ENCODE peak calls at places on chromosome 4, in eight cellular contexts. One of them, this sample, is unnamed. For H3K36me3 and H3K27me3, the result is how much of the 10 kb centered on the place peaks cover.

GRCh38 chr4:181137351-181137750 is 1105.9 kb upstream of the TENM3 start:
- DNase-seq in suprapubic skin: no peak
- DNase-seq in transverse colon: no peak
- DNase-seq in IMR-90: no peak
- DNase-seq in lower lobe of right lung: no peak
- DNase-seq in CD4-positive, alpha-beta memory T cell: no peak
- DNase-seq in upper lobe of left lung: no peak
- DNase-seq in CD8-positive, alpha-beta T cell: no peak
- DNase-seq in this sample: no peak

GRCh38 chr4:101356928-101357327 is 9.6 kb upstream of the PPP3CA start:
- DNase-seq in lower lobe of right lung: no peak
- DNase-seq in upper lobe of left lung: no peak
- DNase-seq in transverse colon: no peak
- DNase-seq in CD8-positive, alpha-beta T cell: no peak
- DNase-seq in IMR-90: peak
- DNase-seq in CD4-positive, alpha-beta memory T cell: no peak
- DNase-seq in suprapubic skin: no peak
- DNase-seq in this sample: peak

GRCh38 chr4:183422962-183423653 is 21.3 kb upstream of the CDKN2AIP start:
- DNase-seq in CD8-positive, alpha-beta T cell: no peak
- DNase-seq in IMR-90: peak
- DNase-seq in transverse colon: no peak
- DNase-seq in lower lobe of right lung: no peak
- DNase-seq in CD4-positive, alpha-beta memory T cell: no peak
- DNase-seq in upper lobe of left lung: no peak
- DNase-seq in suprapubic skin: no peak
- DNase-seq in this sample: peak

GRCh38 chr4:23934915-23935314 is 45.1 kb upstream of the PPARGC1A start:
- DNase-seq in transverse colon: peak
- DNase-seq in CD8-positive, alpha-beta T cell: no peak
- DNase-seq in CD4-positive, alpha-beta memory T cell: no peak
- DNase-seq in IMR-90: peak
- DNase-seq in upper lobe of left lung: no peak
- DNase-seq in lower lobe of right lung: peak
- DNase-seq in suprapubic skin: peak
- DNase-seq in this sample: peak

GRCh38 chr4:25466966-25467697 is 90.1 kb downstream of the ANAPC4 start:
- DNase-seq in CD4-positive, alpha-beta memory T cell: no peak
- DNase-seq in CD8-positive, alpha-beta T cell: no peak
- DNase-seq in transverse colon: no peak
- DNase-seq in IMR-90: no peak
- DNase-seq in lower lobe of right lung: no peak
- DNase-seq in upper lobe of left lung: no peak
- DNase-seq in suprapubic skin: no peak
- DNase-seq in this sample: no peak

GRCh38 chr4:6549890-6550620 is 24.9 kb upstream of the MAN2B2 start:
- DNase-seq in transverse colon: no peak
- DNase-seq in IMR-90: no peak
- DNase-seq in CD8-positive, alpha-beta T cell: no peak
- DNase-seq in CD4-positive, alpha-beta memory T cell: no peak
- DNase-seq in suprapubic skin: no peak
- DNase-seq in upper lobe of left lung: no peak
- DNase-seq in lower lobe of right lung: no peak
- DNase-seq in this sample: no peak

GRCh38 chr4:56128231-56128630 is 179.5 kb downstream of the CEP135 start:
- DNase-seq in suprapubic skin: no peak
- DNase-seq in upper lobe of left lung: no peak
- DNase-seq in lower lobe of right lung: no peak
- DNase-seq in CD4-positive, alpha-beta memory T cell: no peak
- DNase-seq in transverse colon: no peak
- DNase-seq in CD8-positive, alpha-beta T cell: no peak
- DNase-seq in IMR-90: peak
- DNase-seq in this sample: peak

GRCh38 chr4:101349346-101350064 is 2.2 kb upstream of the PPP3CA start:
- DNase-seq in suprapubic skin: no peak
- DNase-seq in CD4-positive, alpha-beta memory T cell: no peak
- DNase-seq in lower lobe of right lung: peak
- DNase-seq in IMR-90: no peak
- DNase-seq in CD8-positive, alpha-beta T cell: no peak
- DNase-seq in transverse colon: peak
- DNase-seq in upper lobe of left lung: no peak
- DNase-seq in this sample: peak

GRCh38 chr4:8341691-8342090 is 72.1 kb downstream of the HTRA3 start:
- DNase-seq in IMR-90: no peak
- DNase-seq in upper lobe of left lung: no peak
- DNase-seq in transverse colon: no peak
- DNase-seq in suprapubic skin: peak
- DNase-seq in CD8-positive, alpha-beta T cell: no peak
- DNase-seq in CD4-positive, alpha-beta memory T cell: no peak
- DNase-seq in lower lobe of right lung: no peak
- DNase-seq in this sample: no peak

GRCh38 chr4:24226667-24227066 is 336.8 kb upstream of the PPARGC1A start:
- DNase-seq in suprapubic skin: no peak
- DNase-seq in upper lobe of left lung: no peak
- DNase-seq in IMR-90: peak
- DNase-seq in CD4-positive, alpha-beta memory T cell: no peak
- DNase-seq in transverse colon: no peak
- DNase-seq in lower lobe of right lung: no peak
- DNase-seq in CD8-positive, alpha-beta T cell: no peak
- DNase-seq in this sample: peak

GRCh38 chr4:75723117-75723801 is 1.1 kb upstream of the USO1 start:
- DNase-seq in IMR-90: peak
- DNase-seq in upper lobe of left lung: no peak
- DNase-seq in CD8-positive, alpha-beta T cell: no peak
- DNase-seq in transverse colon: no peak
- DNase-seq in suprapubic skin: no peak
- DNase-seq in CD4-positive, alpha-beta memory T cell: no peak
- DNase-seq in lower lobe of right lung: no peak
- DNase-seq in this sample: peak

GRCh38 chr4:24644983-24645764 is 60.8 kb upstream of the DHX15 start:
- DNase-seq in lower lobe of right lung: no peak
- DNase-seq in transverse colon: no peak
- DNase-seq in IMR-90: peak
- DNase-seq in CD4-positive, alpha-beta memory T cell: no peak
- DNase-seq in suprapubic skin: no peak
- DNase-seq in upper lobe of left lung: no peak
- DNase-seq in CD8-positive, alpha-beta T cell: no peak
- DNase-seq in this sample: no peak

GRCh38 chr4:112604590-112604989 is 32.1 kb downstream of the ZGRF1 start:
- DNase-seq in CD8-positive, alpha-beta T cell: no peak
- DNase-seq in upper lobe of left lung: no peak
- DNase-seq in IMR-90: peak
- DNase-seq in lower lobe of right lung: no peak
- DNase-seq in CD4-positive, alpha-beta memory T cell: peak
- DNase-seq in transverse colon: peak
- DNase-seq in suprapubic skin: no peak
- DNase-seq in this sample: peak

GRCh38 chr4:175062183-175062592 is 144.0 kb downstream of the ADAM29 start:
- DNase-seq in lower lobe of right lung: no peak
- DNase-seq in upper lobe of left lung: no peak
- DNase-seq in CD4-positive, alpha-beta memory T cell: no peak
- DNase-seq in IMR-90: no peak
- DNase-seq in CD8-positive, alpha-beta T cell: no peak
- DNase-seq in suprapubic skin: no peak
- DNase-seq in transverse colon: no peak
- DNase-seq in this sample: no peak

GRCh38 chr4:163673848-163674702 is 179.6 kb downstream of the TMA16 start:
- DNase-seq in CD4-positive, alpha-beta memory T cell: no peak
- DNase-seq in CD8-positive, alpha-beta T cell: no peak
- DNase-seq in upper lobe of left lung: no peak
- DNase-seq in IMR-90: no peak
- DNase-seq in lower lobe of right lung: no peak
- DNase-seq in transverse colon: no peak
- DNase-seq in suprapubic skin: no peak
- DNase-seq in this sample: no peak

GRCh38 chr4:3267576-3268394 is 18.8 kb downstream of the MSANTD1 start:
- DNase-seq in upper lobe of left lung: peak
- DNase-seq in CD4-positive, alpha-beta memory T cell: no peak
- DNase-seq in IMR-90: no peak
- DNase-seq in lower lobe of right lung: no peak
- DNase-seq in transverse colon: no peak
- DNase-seq in suprapubic skin: peak
- DNase-seq in CD8-positive, alpha-beta T cell: no peak
- DNase-seq in this sample: no peak

GRCh38 chr4:8864912-8865680 is 6.5 kb downstream of the HMX1 start:
- DNase-seq in suprapubic skin: no peak
- DNase-seq in lower lobe of right lung: no peak
- DNase-seq in transverse colon: no peak
- DNase-seq in IMR-90: no peak
- DNase-seq in CD8-positive, alpha-beta T cell: no peak
- DNase-seq in upper lobe of left lung: no peak
- DNase-seq in CD4-positive, alpha-beta memory T cell: no peak
- DNase-seq in this sample: no peak

GRCh38 chr4:102501635-102502382 is 650 bp downstream of the NFKB1 start:
- DNase-seq in IMR-90: peak
- DNase-seq in CD4-positive, alpha-beta memory T cell: peak
- DNase-seq in suprapubic skin: peak
- DNase-seq in upper lobe of left lung: peak
- DNase-seq in CD8-positive, alpha-beta T cell: peak
- DNase-seq in transverse colon: peak
- DNase-seq in lower lobe of right lung: peak
- DNase-seq in this sample: peak

GRCh38 chr4:97367878-97368277 is 775.4 kb downstream of the STPG2 start:
- DNase-seq in upper lobe of left lung: no peak
- DNase-seq in CD8-positive, alpha-beta T cell: no peak
- DNase-seq in lower lobe of right lung: no peak
- DNase-seq in suprapubic skin: no peak
- DNase-seq in transverse colon: no peak
- DNase-seq in IMR-90: no peak
- DNase-seq in CD4-positive, alpha-beta memory T cell: no peak
- DNase-seq in this sample: no peak

GRCh38 chr4:151785484-151786157 is 24.8 kb upstream of the GATB start:
- DNase-seq in CD4-positive, alpha-beta memory T cell: no peak
- DNase-seq in lower lobe of right lung: no peak
- DNase-seq in IMR-90: no peak
- DNase-seq in transverse colon: no peak
- DNase-seq in CD8-positive, alpha-beta T cell: no peak
- DNase-seq in suprapubic skin: no peak
- DNase-seq in upper lobe of left lung: no peak
- DNase-seq in this sample: no peak

GRCh38 chr4:36812153-36812552 is 432.4 kb upstream of the NWD2 start:
- DNase-seq in suprapubic skin: no peak
- DNase-seq in lower lobe of right lung: no peak
- DNase-seq in CD8-positive, alpha-beta T cell: no peak
- DNase-seq in CD4-positive, alpha-beta memory T cell: no peak
- DNase-seq in upper lobe of left lung: no peak
- DNase-seq in transverse colon: no peak
- DNase-seq in IMR-90: no peak
- DNase-seq in this sample: no peak
- H3K4me3 ChIP-seq in suprapubic skin: no peak
- H3K4me3 ChIP-seq in lower lobe of right lung: no peak
- H3K4me3 ChIP-seq in CD8-positive, alpha-beta T cell: no peak
- H3K4me3 ChIP-seq in CD4-positive, alpha-beta memory T cell: no peak
- H3K4me3 ChIP-seq in upper lobe of left lung: no peak
- H3K4me3 ChIP-seq in transverse colon: no peak
- H3K4me3 ChIP-seq in IMR-90: no peak
- H3K4me3 ChIP-seq in this sample: no peak

DNA sequence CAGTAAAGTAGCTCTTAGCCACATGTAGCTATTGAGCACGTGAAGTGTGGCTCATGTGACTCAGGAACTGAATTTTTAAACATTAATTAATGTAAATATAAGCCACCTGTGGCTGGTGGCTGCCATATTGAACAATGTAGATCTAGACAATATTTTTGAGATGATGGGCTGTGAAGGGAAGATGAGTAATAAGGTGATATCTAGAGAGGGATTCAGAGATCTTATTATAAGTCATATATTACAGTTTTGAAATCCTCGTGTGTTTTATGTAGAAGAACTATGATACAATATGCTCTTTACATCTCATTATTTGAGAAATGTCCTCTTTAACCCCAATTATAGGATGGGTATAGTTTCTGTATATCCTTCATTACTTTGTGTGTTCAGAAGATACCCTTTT is 5.6 kb downstream of the GAR1 start:
- DNase-seq in lower lobe of right lung: no peak
- DNase-seq in CD8-positive, alpha-beta T cell: no peak
- DNase-seq in upper lobe of left lung: no peak
- DNase-seq in suprapubic skin: no peak
- DNase-seq in CD4-positive, alpha-beta memory T cell: no peak
- DNase-seq in transverse colon: no peak
- DNase-seq in IMR-90: no peak
- DNase-seq in this sample: no peak
- H3K36me3 ChIP-seq in lower lobe of right lung: half or more
- H3K36me3 ChIP-seq in CD8-positive, alpha-beta T cell: under half
- H3K36me3 ChIP-seq in upper lobe of left lung: under half
- H3K36me3 ChIP-seq in suprapubic skin: half or more
- H3K36me3 ChIP-seq in CD4-positive, alpha-beta memory T cell: under half
- H3K36me3 ChIP-seq in transverse colon: under half
- H3K36me3 ChIP-seq in IMR-90: under half
- H3K36me3 ChIP-seq in this sample: under half

GRCh38 chr4:1058997-1059665 is 47.7 kb downstream of the FGFRL1 start:
- DNase-seq in lower lobe of right lung: no peak
- DNase-seq in suprapubic skin: peak
- DNase-seq in CD8-positive, alpha-beta T cell: no peak
- DNase-seq in CD4-positive, alpha-beta memory T cell: no peak
- DNase-seq in upper lobe of left lung: peak
- DNase-seq in IMR-90: no peak
- DNase-seq in transverse colon: no peak
- DNase-seq in this sample: no peak
- H3K27me3 ChIP-seq in lower lobe of right lung: under half
- H3K27me3 ChIP-seq in suprapubic skin: half or more
- H3K27me3 ChIP-seq in CD8-positive, alpha-beta T cell: under half
- H3K27me3 ChIP-seq in CD4-positive, alpha-beta memory T cell: under half
- H3K27me3 ChIP-seq in upper lobe of left lung: under half
- H3K27me3 ChIP-seq in IMR-90: half or more
- H3K27me3 ChIP-seq in transverse colon: half or more
- H3K27me3 ChIP-seq in this sample: under half

DNA sequence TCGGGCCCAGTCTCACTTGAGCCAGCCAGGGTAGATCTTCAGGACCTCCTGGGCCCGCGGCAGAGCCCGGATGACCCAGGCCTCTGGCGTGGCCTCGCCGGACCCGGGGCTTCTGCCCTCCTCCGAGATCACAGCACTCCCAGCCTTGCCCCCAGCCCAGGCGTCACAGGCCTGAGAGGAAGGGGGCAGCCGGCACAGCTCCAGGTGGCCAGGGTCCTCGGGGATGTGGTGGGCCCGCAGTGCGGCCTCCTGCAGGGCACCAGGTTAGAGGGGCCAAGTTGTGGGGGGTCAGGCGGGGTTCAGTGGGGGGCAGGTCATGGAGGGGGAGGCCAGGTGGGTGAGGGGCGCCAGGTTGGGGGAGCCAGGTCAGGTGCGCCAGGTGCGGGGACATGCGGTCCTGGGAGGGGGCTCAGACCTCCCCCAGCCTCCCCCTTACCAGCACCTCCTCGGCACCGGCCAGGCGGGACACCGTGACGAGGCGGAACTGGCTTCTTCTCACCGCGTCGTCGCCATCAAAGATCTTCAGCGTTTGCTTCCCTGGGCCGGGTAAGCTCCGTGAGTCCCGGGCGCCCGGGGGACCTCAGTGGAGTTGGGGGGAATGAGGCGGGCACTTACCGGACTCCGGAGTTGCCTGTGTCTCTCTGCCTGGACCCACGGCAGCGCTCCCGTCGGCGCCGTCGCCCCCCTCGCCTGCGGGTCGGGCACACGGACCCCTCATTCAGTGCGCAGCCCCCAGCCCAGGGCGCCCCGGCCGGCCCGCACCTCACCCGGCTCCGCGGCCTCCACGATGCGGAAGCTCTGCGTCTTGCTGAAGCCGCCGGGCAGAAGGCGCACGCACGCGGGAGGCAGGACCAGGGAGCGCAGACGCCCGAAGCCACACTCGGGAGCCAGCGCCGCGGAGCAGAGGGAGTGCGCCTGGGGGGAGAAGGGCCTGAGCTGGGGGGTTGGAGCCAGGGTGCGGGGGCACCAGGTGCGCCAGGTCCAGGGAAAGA is 6.0 kb downstream of the DGKQ start:
- DNase-seq in CD4-positive, alpha-beta memory T cell: no peak
- DNase-seq in suprapubic skin: no peak
- DNase-seq in lower lobe of right lung: no peak
- DNase-seq in CD8-positive, alpha-beta T cell: no peak
- DNase-seq in IMR-90: no peak
- DNase-seq in transverse colon: no peak
- DNase-seq in upper lobe of left lung: peak
- DNase-seq in this sample: no peak
- H3K4me3 ChIP-seq in CD4-positive, alpha-beta memory T cell: no peak
- H3K4me3 ChIP-seq in suprapubic skin: no peak
- H3K4me3 ChIP-seq in lower lobe of right lung: no peak
- H3K4me3 ChIP-seq in CD8-positive, alpha-beta T cell: no peak
- H3K4me3 ChIP-seq in IMR-90: no peak
- H3K4me3 ChIP-seq in transverse colon: no peak
- H3K4me3 ChIP-seq in upper lobe of left lung: no peak
- H3K4me3 ChIP-seq in this sample: no peak

This sample was measured in MG63.